ENCODE peak calls at places on chromosomes 16 and 17, in four cellular contexts. One of them, this sample, is unnamed.

GRCh38 chr17:15086776-15087175 is 178.3 kb downstream of the PMP22 start:
- DNase-seq in GM12878: no peak
- DNase-seq in suprapubic skin: no peak
- DNase-seq in cardiac muscle cell: no peak
- DNase-seq in this sample: no peak

GRCh38 chr16:66270333-66270927 is 96.1 kb upstream of the CDH5 start:
- DNase-seq in GM12878: no peak
- DNase-seq in suprapubic skin: no peak
- DNase-seq in cardiac muscle cell: peak; percentile 80
- DNase-seq in this sample: peak; percentile 45

GRCh38 chr16:12081048-12081404 is 104.5 kb downstream of the SNX29 start:
- DNase-seq in GM12878: no peak
- DNase-seq in suprapubic skin: no peak
- DNase-seq in cardiac muscle cell: no peak
- DNase-seq in this sample: no peak

GRCh38 chr17:64964796-64965195 is 45.5 kb upstream of the LRRC37A3 start:
- DNase-seq in GM12878: no peak
- DNase-seq in suprapubic skin: no peak
- DNase-seq in cardiac muscle cell: no peak
- DNase-seq in this sample: no peak

GRCh38 chr16:4026854-4027253 is 89.4 kb downstream of the ADCY9 start:
- DNase-seq in GM12878: no peak
- DNase-seq in suprapubic skin: no peak
- DNase-seq in cardiac muscle cell: no peak
- DNase-seq in this sample: no peak

GRCh38 chr16:73794936-73795335 is 501.7 kb upstream of the PSMD7 start:
- DNase-seq in GM12878: no peak
- DNase-seq in suprapubic skin: peak; percentile 68
- DNase-seq in cardiac muscle cell: no peak
- DNase-seq in this sample: no peak

GRCh38 chr17:44556114-44556853 is 1.0 kb upstream of the FZD2 start:
- DNase-seq in GM12878: peak; percentile 30
- DNase-seq in suprapubic skin: no peak
- DNase-seq in cardiac muscle cell: peak; percentile 67
- DNase-seq in this sample: no peak

GRCh38 chr17:68381076-68381900 is 76.0 kb downstream of the WIPI1 start:
- DNase-seq in GM12878: no peak
- DNase-seq in suprapubic skin: peak; percentile 82
- DNase-seq in cardiac muscle cell: no peak
- DNase-seq in this sample: no peak

GRCh38 chr17:72387487-72387886 is 266.7 kb downstream of the SOX9 start:
- DNase-seq in GM12878: no peak
- DNase-seq in suprapubic skin: no peak
- DNase-seq in cardiac muscle cell: no peak
- DNase-seq in this sample: no peak

GRCh38 chr17:77579717-77580116 is 378.8 kb upstream of the TNRC6C start:
- DNase-seq in GM12878: no peak
- DNase-seq in suprapubic skin: no peak
- DNase-seq in cardiac muscle cell: no peak
- DNase-seq in this sample: no peak

GRCh38 chr16:17416461-17417221 is 54.1 kb downstream of the XYLT1 start:
- DNase-seq in GM12878: peak; percentile 89
- DNase-seq in suprapubic skin: no peak
- DNase-seq in cardiac muscle cell: peak; percentile 59
- DNase-seq in this sample: peak; percentile 27

GRCh38 chr16:10368984-10369551 is 16.8 kb upstream of the ATF7IP2 start:
- DNase-seq in GM12878: no peak
- DNase-seq in suprapubic skin: no peak
- DNase-seq in cardiac muscle cell: no peak
- DNase-seq in this sample: no peak

GRCh38 chr16:4313563-4314531 is 2.0 kb upstream of the GLIS2 start:
- DNase-seq in GM12878: no peak
- DNase-seq in suprapubic skin: no peak
- DNase-seq in cardiac muscle cell: peak; percentile 61
- DNase-seq in this sample: no peak

GRCh38 chr16:88482630-88483391 is 29.7 kb downstream of the ZFPM1 start:
- DNase-seq in GM12878: no peak
- DNase-seq in suprapubic skin: no peak
- DNase-seq in cardiac muscle cell: no peak
- DNase-seq in this sample: no peak

GRCh38 chr17:78231991-78232759 is 744 bp downstream of the TMEM235 start:
- DNase-seq in GM12878: no peak
- DNase-seq in suprapubic skin: no peak
- DNase-seq in cardiac muscle cell: peak; percentile 52
- DNase-seq in this sample: no peak

GRCh38 chr16:56269824-56270684 is 78.8 kb downstream of the GNAO1 start:
- DNase-seq in GM12878: no peak
- DNase-seq in suprapubic skin: no peak
- DNase-seq in cardiac muscle cell: peak; percentile 90
- DNase-seq in this sample: peak; percentile 73

GRCh38 chr17:76515291-76515949 is 14.2 kb upstream of the RHBDF2 start:
- DNase-seq in GM12878: peak; percentile 82
- DNase-seq in suprapubic skin: peak; percentile 93
- DNase-seq in cardiac muscle cell: no peak
- DNase-seq in this sample: no peak

GRCh38 chr16:30054959-30055553 is 10.5 kb upstream of the ALDOA start:
- DNase-seq in GM12878: no peak
- DNase-seq in suprapubic skin: no peak
- DNase-seq in cardiac muscle cell: peak; percentile 60
- DNase-seq in this sample: no peak
- H3K27ac ChIP-seq in GM12878: no peak overlapping the region
- H3K27ac ChIP-seq in suprapubic skin: no peak overlapping the region
- H3K27ac ChIP-seq in cardiac muscle cell: no peak overlapping the region
- H3K27ac ChIP-seq in this sample: no peak overlapping the region

GRCh38 chr16:84358601-84359295 is 9.6 kb upstream of the ATP2C2 start:
- DNase-seq in GM12878: no peak
- DNase-seq in suprapubic skin: no peak
- DNase-seq in cardiac muscle cell: no peak
- DNase-seq in this sample: no peak
- H3K27ac ChIP-seq in GM12878: no peak overlapping the region
- H3K27ac ChIP-seq in suprapubic skin: no peak overlapping the region
- H3K27ac ChIP-seq in cardiac muscle cell: no peak overlapping the region
- H3K27ac ChIP-seq in this sample: no peak overlapping the region

GRCh38 chr17:17729620-17730249 is 48.5 kb downstream of the RAI1 start:
- DNase-seq in GM12878: no peak
- DNase-seq in suprapubic skin: no peak
- DNase-seq in cardiac muscle cell: peak; percentile 45
- DNase-seq in this sample: no peak

GRCh38 chr17:17730250-17730935 is 49.1 kb downstream of the RAI1 start:
- DNase-seq in GM12878: no peak
- DNase-seq in suprapubic skin: no peak
- DNase-seq in cardiac muscle cell: no peak
- DNase-seq in this sample: no peak

GRCh38 chr17:17726721-17727060 is 45.4 kb downstream of the RAI1 start:
- DNase-seq in GM12878: no peak
- DNase-seq in suprapubic skin: no peak
- DNase-seq in cardiac muscle cell: no peak
- DNase-seq in this sample: no peak

GRCh38 chr17:17727111-17727659 is 45.9 kb downstream of the RAI1 start:
- DNase-seq in GM12878: no peak
- DNase-seq in suprapubic skin: no peak
- DNase-seq in cardiac muscle cell: no peak
- DNase-seq in this sample: no peak

GRCh38 chr17:17728550-17729251 is 47.4 kb downstream of the RAI1 start:
- DNase-seq in GM12878: no peak
- DNase-seq in suprapubic skin: no peak
- DNase-seq in cardiac muscle cell: no peak
- DNase-seq in this sample: no peak
- H3K27ac ChIP-seq in GM12878: no peak overlapping the region
- H3K27ac ChIP-seq in suprapubic skin: no peak overlapping the region
- H3K27ac ChIP-seq in cardiac muscle cell: no peak overlapping the region
- H3K27ac ChIP-seq in this sample: no peak overlapping the region

DNA sequence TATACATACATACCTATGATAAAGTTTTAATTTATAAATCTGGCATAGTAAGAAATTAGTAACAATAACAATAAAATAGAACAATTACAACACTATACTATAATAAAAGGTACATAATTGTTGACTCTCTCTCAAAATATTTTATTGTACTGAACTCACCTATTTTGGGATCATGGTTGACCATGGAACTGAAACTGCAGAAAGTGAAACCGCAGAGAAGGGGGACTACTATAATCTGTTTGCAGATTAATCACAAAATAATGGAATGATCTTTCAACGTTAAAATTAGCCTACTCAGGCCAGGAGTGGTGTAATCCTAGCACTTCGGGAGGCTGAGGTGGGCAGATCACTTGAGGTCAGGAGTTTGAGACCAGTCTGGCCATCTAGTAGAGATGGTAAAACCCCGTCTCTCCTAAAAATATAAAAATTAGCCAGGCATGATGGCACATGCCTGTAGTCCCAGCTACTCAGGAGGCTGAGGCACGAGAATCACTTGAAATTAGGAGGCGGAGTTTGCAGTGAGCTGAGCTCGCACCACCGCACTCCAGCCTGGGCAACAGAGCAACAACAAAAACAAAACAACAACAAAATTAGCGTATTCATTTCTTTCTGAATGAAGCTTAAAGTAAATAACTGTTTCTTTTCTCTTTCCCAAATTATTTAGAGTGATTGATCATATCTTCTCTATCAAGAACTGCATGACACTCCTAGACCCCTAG is 45.7 kb downstream of the IKZF3 start:
- DNase-seq in GM12878: no peak
- DNase-seq in suprapubic skin: no peak
- DNase-seq in cardiac muscle cell: no peak
- DNase-seq in this sample: no peak
- H3K27ac ChIP-seq in GM12878: peak overlapping the region; percentile 62
- H3K27ac ChIP-seq in suprapubic skin: no peak overlapping the region
- H3K27ac ChIP-seq in cardiac muscle cell: no peak overlapping the region
- H3K27ac ChIP-seq in this sample: no peak overlapping the region

GRCh38 chr16:23786964-23787571 is 32.2 kb downstream of the CHP2 start:
- DNase-seq in GM12878: no peak
- DNase-seq in suprapubic skin: no peak
- DNase-seq in cardiac muscle cell: no peak
- DNase-seq in this sample: no peak
- H3K27ac ChIP-seq in GM12878: no peak overlapping the region
- H3K27ac ChIP-seq in suprapubic skin: no peak overlapping the region
- H3K27ac ChIP-seq in cardiac muscle cell: no peak overlapping the region
- H3K27ac ChIP-seq in this sample: no peak overlapping the region

GRCh38 chr17:1711804-1712203 is 1.6 kb upstream of the TLCD2 start:
- DNase-seq in GM12878: no peak
- DNase-seq in suprapubic skin: no peak
- DNase-seq in cardiac muscle cell: no peak
- DNase-seq in this sample: no peak
- H3K27ac ChIP-seq in GM12878: no peak overlapping the region
- H3K27ac ChIP-seq in suprapubic skin: no peak overlapping the region
- H3K27ac ChIP-seq in cardiac muscle cell: no peak overlapping the region
- H3K27ac ChIP-seq in this sample: no peak overlapping the region

GRCh38 chr16:81996664-81997529 is 14.4 kb downstream of the SDR42E1 start:
- DNase-seq in GM12878: no peak
- DNase-seq in suprapubic skin: no peak
- DNase-seq in cardiac muscle cell: peak; percentile 2
- DNase-seq in this sample: no peak
- H3K27ac ChIP-seq in GM12878: no peak overlapping the region
- H3K27ac ChIP-seq in suprapubic skin: peak overlapping the region; percentile 55
- H3K27ac ChIP-seq in cardiac muscle cell: no peak overlapping the region
- H3K27ac ChIP-seq in this sample: no peak overlapping the region

GRCh38 chr17:80708497-80708896 is 163.9 kb downstream of the RPTOR start:
- DNase-seq in GM12878: no peak
- DNase-seq in suprapubic skin: no peak
- DNase-seq in cardiac muscle cell: no peak
- DNase-seq in this sample: no peak

GRCh38 chr17:80704894-80705293 is 160.3 kb downstream of the RPTOR start:
- DNase-seq in GM12878: no peak
- DNase-seq in suprapubic skin: no peak
- DNase-seq in cardiac muscle cell: no peak
- DNase-seq in this sample: no peak

GRCh38 chr17:80704381-80704819 is 159.8 kb downstream of the RPTOR start:
- DNase-seq in GM12878: no peak
- DNase-seq in suprapubic skin: no peak
- DNase-seq in cardiac muscle cell: no peak
- DNase-seq in this sample: no peak

GRCh38 chr17:80706454-80706853 is 161.8 kb downstream of the RPTOR start:
- DNase-seq in GM12878: no peak
- DNase-seq in suprapubic skin: no peak
- DNase-seq in cardiac muscle cell: no peak
- DNase-seq in this sample: no peak

GRCh38 chr17:80705988-80706387 is 161.3 kb downstream of the RPTOR start:
- DNase-seq in GM12878: no peak
- DNase-seq in suprapubic skin: no peak
- DNase-seq in cardiac muscle cell: no peak
- DNase-seq in this sample: no peak
- H3K27ac ChIP-seq in GM12878: no peak overlapping the region
- H3K27ac ChIP-seq in suprapubic skin: no peak overlapping the region
- H3K27ac ChIP-seq in cardiac muscle cell: no peak overlapping the region
- H3K27ac ChIP-seq in this sample: no peak overlapping the region

GRCh38 chr16:23491490-23492391 is 18.6 kb downstream of the GGA2 start:
- DNase-seq in GM12878: no peak
- DNase-seq in suprapubic skin: no peak
- DNase-seq in cardiac muscle cell: no peak
- DNase-seq in this sample: no peak
- H3K27ac ChIP-seq in GM12878: no peak overlapping the region
- H3K27ac ChIP-seq in suprapubic skin: no peak overlapping the region
- H3K27ac ChIP-seq in cardiac muscle cell: no peak overlapping the region
- H3K27ac ChIP-seq in this sample: no peak overlapping the region

DNA sequence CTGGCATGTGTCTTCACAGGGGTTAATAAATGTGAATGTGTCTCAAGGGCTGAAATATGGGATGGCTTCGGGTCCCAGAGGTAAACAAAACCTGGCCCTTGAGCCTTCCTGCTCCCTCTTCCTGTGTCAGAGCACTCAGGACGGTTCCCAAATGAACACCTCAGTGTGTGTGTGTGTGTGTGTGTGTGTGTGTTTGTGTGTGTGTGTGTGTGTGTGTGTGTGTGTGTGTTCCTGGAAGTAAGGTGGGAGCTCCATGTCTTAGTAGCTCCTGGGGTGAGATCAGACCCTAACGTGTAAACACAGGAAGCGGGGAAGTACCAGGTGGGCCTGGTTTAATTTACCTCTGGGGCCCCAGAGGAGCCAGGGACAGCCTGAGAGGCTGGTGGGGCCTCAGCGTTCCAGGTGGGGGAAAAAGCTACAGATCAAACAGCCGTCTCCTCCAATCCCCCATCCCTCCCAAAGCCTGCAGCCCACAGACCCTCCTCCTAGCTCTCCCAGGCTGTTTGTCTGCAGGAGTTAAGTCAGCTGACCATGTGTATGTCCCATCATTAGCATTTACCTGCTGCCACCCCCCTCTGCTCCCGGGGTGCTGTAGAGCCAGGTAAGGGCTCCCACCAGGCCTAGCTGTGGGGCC is 6.1 kb downstream of the KIF19 start:
- DNase-seq in GM12878: no peak
- DNase-seq in suprapubic skin: no peak
- DNase-seq in cardiac muscle cell: no peak
- DNase-seq in this sample: no peak
- H3K27ac ChIP-seq in GM12878: no peak overlapping the region
- H3K27ac ChIP-seq in suprapubic skin: no peak overlapping the region
- H3K27ac ChIP-seq in cardiac muscle cell: no peak overlapping the region
- H3K27ac ChIP-seq in this sample: peak overlapping the region; percentile 74

This sample was measured in caudate nucleus.